ENCODE peak calls at places on chromosomes 3 and 15, in four cellular contexts. D, W, O and R are unnamed samples.

GRCh38 chr15:39301589-39301999 is 279.3 kb upstream of the THBS1 start:
- DNase-seq in W (peak), D (no peak), O (no peak), R (no peak)

GRCh38 chr15:59313703-59314332 is 58.9 kb downstream of the MYO1E start:
- DNase-seq in O (peak), D (peak), W (peak), R (no peak)

GRCh38 chr15:89115547-89115946 is 27.3 kb downstream of the ABHD2 start:
- DNase-seq in D (no peak), O (peak), W (no peak), R (no peak)

GRCh38 chr15:81311834-81312459 is 12.0 kb downstream of the STARD5 start:
- DNase-seq in D (no peak), W (peak), O (no peak), R (no peak)

GRCh38 chr15:74857082-74857655 is 14.2 kb upstream of the ULK3 start:
- DNase-seq in O (no peak), D (peak), W (no peak), R (no peak)

GRCh38 chr3:12838179-12838965 is 3.0 kb downstream of the RPL32 start:
- DNase-seq in O (no peak), D (no peak), W (peak), R (no peak)

GRCh38 chr3:160950542-160950941 is 154.6 kb downstream of the B3GALNT1 start:
- DNase-seq in O (no peak), W (no peak), D (no peak), R (no peak)

GRCh38 chr3:133119146-133119545 is 81.0 kb downstream of the TMEM108 start:
- DNase-seq in O (no peak), W (no peak), D (no peak), R (no peak)

GRCh38 chr15:78992416-78993256 is 47.8 kb upstream of the CTSH start:
- DNase-seq in O (peak), D (peak), W (no peak), R (no peak)

GRCh38 chr3:71258116-71258515 is 325.4 kb downstream of the FOXP1 start:
- DNase-seq in O (no peak), D (no peak), W (peak), R (no peak)

GRCh38 chr3:48186993-48187578 is 1.1 kb downstream of the CDC25A start:
- DNase-seq in W (peak), D (no peak), O (no peak), R (no peak)

GRCh38 chr15:72722071-72722696 is 36.2 kb downstream of the BBS4 start:
- DNase-seq in W (peak), O (peak), D (peak), R (peak)

GRCh38 chr15:65307978-65308377 is 3.5 kb downstream of the RNU5B-1 start:
- DNase-seq in O (no peak), W (no peak), D (no peak), R (no peak)

GRCh38 chr3:58041826-58042324 is 33.7 kb downstream of the FLNB start:
- DNase-seq in D (no peak), O (no peak), W (peak), R (no peak)

GRCh38 chr3:7307410-7307809 is 446.5 kb downstream of the GRM7 start:
- DNase-seq in W (no peak), D (no peak), O (no peak), R (no peak)

GRCh38 chr3:9915252-9916141 is 1.4 kb upstream of the IL17RC start:
- DNase-seq in W (peak), O (peak), D (peak), R (no peak)
- H3K4me3 ChIP-seq in W (peak), O (peak), D (peak), R (peak)

GRCh38 chr15:53462631-53463030 is 296.8 kb downstream of the WDR72 start:
- DNase-seq in O (no peak), D (no peak), W (no peak), R (no peak)
- TF ChIP-seq CTCF in O (no peak), D (no peak), W (no peak), R (no peak)

DNA sequence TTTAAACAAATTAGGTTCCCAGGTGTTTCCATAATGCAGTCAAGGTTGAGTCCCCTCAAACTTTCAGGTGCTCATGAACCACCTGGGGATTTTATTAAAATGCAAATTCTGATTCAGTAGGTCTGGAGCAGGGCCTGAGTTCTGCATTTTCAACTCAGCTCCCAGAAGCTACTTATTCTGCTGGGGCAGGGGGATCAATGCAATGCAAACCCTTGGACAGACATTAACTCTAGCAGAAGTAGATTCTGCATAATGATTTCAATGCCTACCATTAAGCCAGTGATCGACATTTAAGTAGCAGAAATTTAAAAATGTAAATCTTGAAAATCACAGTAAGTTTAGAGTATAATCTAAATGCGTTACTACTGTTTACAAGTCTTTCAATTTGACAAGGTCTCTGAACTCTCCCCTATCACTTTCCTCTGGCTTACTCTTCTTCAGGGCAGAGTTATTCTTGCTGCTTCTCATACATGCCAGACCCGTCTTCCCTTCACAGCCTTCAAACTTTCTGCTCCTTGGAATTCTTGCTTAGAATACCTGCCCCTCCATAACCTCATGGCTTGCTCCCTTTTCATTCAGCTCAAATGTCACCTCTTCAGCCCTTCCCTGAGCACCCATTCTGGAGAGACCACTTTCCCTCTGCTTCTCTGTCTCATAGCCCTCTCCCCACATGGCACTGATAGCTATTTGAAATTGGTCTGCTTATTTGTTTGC is 19.3 kb upstream of the DPPA4 start:
- DNase-seq in O (no peak), W (no peak), D (no peak), R (no peak)
- H3K4me3 ChIP-seq in O (no peak), W (no peak), D (no peak), R (no peak)

GRCh38 chr3:143016321-143016972 is 15.1 kb downstream of the U2SURP start:
- DNase-seq in O (no peak), D (no peak), W (no peak), R (no peak)
- TF ChIP-seq CTCF in O (peak), D (peak), W (peak), R (peak)

DNA sequence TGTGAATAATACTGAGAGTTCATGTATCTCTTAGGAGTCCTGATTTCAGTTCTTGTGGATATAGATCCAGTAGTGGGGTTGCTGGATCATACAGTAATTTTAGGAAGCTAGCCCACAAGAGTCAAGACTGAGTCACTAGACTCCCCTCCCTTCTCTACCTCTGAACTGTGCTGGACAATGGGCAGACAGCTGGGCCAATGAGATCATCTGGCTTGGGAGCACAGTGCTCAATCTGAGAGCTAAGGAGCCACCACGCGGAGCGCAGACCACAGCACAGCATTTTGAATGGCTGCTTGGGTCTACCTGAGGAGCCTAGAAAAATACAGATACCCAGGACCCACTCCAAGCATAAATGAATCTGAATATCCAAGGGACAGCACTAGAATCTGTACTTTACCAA is 32.5 kb downstream of the WNT5A start:
- DNase-seq in D (no peak), O (no peak), W (peak), R (no peak)
- H3K4me3 ChIP-seq in D (no peak), O (no peak), W (no peak), R (no peak)

GRCh38 chr3:50122071-50122470 is 33.1 kb upstream of the SEMA3F start:
- DNase-seq in D (no peak), W (no peak), O (peak), R (no peak)
- TF ChIP-seq CTCF in D (no peak), W (no peak), O (no peak), R (peak)